ENCODE peak calls at places on chromosomes 5 and 9, in six cellular contexts. Q is CD4-positive, CD25-positive, alpha-beta regulatory T cell; V is tibial artery; J is CD4-positive, alpha-beta T cell; A is stomach; X is SJSA1. B is an unnamed sample.
A peak's percentile ranks its signal among the peaks of the same experiment; 100 is the strongest.

GRCh38 chr5:13946111-13946510 is 1.6 kb upstream of the DNAH5 start:
- DNase-seq in Q (no peak), V (no peak), J (no peak), A (no peak), X (no peak), B (no peak)

GRCh38 chr9:4193391-4193790 is 106.5 kb downstream of the GLIS3 start:
- DNase-seq in Q (no peak), V (no peak), J (no peak), A (no peak), X (no peak), B (no peak)

GRCh38 chr5:126446498-126447224 is 23.5 kb downstream of the GRAMD2B start:
- DNase-seq in Q (peak; percentile 16), V (no peak), J (no peak), A (no peak), X (peak; percentile 66), B (no peak)

GRCh38 chr5:94667937-94668336 is 49.5 kb downstream of the SLF1 start:
- DNase-seq in Q (no peak), V (no peak), J (no peak), A (no peak), X (no peak), B (no peak)

GRCh38 chr9:94097788-94098413 is 13.6 kb downstream of the PTPDC1 start:
- DNase-seq in Q (no peak), V (no peak), J (no peak), A (no peak), X (peak; percentile 76), B (no peak)

GRCh38 chr9:71609453-71609840 is 158.9 kb downstream of the CEMIP2 start:
- DNase-seq in Q (no peak), V (no peak), J (no peak), A (no peak), X (no peak), B (no peak)

GRCh38 chr5:151022511-151023018 is 2.2 kb downstream of the GPX3 start:
- DNase-seq in Q (no peak), V (peak; percentile 79), J (no peak), A (no peak), X (no peak), B (no peak)

GRCh38 chr5:132056610-132057497 is 3.6 kb upstream of the IL3 start:
- DNase-seq in Q (no peak), V (peak; percentile 4), J (peak; percentile 23), A (peak; percentile 20), X (peak; percentile 44), B (no peak)

GRCh38 chr9:134214766-134215394 is 50.5 kb upstream of the RNU6ATAC start:
- DNase-seq in Q (no peak), V (no peak), J (no peak), A (no peak), X (no peak), B (no peak)

GRCh38 chr9:18466101-18466500 is 7.9 kb upstream of the ADAMTSL1 start:
- DNase-seq in Q (no peak), V (no peak), J (no peak), A (no peak), X (no peak), B (no peak)

DNA sequence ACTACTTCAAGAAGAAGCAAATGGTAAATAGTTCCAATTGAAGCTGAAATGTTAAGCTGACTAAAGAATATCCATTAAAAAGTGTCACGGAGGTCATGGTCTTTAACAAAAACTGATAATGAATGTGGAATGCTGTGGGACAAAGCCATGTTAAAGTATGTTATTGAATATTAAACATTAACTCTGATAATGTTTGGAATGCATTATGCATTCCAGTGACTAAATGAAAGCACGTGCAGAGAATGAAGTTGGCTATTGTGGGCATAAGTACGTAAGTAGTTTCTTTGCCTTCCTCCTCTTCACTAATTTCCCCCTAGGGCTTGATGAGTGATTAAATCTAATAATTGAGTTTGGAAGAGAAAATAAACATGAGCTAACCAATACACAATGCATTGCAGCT is 640.3 kb upstream of the CDH10 start:
- DNase-seq in Q (no peak), V (no peak), J (no peak), A (no peak), X (no peak), B (no peak)
- H3K27ac ChIP-seq in Q (no peak overlapping the region), V (no peak overlapping the region), J (no peak overlapping the region), A (no peak overlapping the region), X (no peak overlapping the region), B (no peak overlapping the region)

DNA sequence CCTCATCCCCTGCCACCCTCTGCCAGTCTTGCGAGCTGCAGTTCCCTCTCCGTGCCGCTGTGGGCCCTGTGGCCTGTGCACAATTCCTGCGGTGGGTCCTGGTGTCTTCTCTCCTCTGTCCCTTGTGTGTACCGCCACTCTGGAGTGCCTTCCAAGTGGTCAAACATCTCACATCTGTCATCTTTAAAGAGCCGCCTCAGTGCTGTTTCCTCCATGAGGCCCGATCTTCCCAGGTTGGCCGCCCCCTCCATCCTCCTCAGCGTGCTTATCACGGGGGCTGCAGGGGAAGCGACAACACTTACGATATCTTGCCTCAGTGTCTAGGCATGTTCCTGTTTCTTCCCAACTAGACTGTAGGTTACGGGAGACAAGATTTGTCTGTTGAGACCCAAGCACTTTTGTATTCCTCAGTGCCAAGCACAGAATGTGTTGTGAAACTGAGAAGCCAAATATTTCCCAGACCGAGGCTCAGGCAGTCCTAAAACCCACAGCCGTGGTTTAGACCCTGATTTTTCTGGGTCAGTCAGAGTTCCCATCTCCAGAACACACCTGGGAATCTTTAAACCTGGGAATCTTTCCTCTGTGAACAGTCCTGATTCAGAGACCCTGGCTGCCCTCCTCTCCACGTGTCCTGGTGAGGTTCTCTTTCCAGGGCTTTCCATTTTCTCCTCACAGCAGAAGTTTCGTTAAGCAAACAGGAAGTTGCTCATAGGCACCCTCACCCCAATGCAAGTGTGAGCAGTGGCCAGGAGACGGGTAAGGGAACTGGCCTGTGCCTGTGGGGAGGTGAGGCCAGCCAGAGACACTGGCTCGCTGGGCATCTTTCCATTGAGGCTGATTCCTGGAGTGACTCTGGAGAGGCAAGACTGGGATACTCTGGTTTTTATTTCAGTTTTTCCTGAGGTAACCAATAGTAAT is 28.8 kb downstream of the SLC46A2 start:
- DNase-seq in Q (no peak), V (peak; percentile 58), J (no peak), A (no peak), X (no peak), B (no peak)
- H3K27ac ChIP-seq in Q (no peak overlapping the region), V (peak overlapping the region; percentile 17), J (no peak overlapping the region), A (peak overlapping the region; percentile 61), X (no peak overlapping the region), B (no peak overlapping the region)

GRCh38 chr5:149132474-149132873 is 8.8 kb upstream of the ABLIM3 start:
- DNase-seq in Q (no peak), V (no peak), J (no peak), A (no peak), X (no peak), B (no peak)
- H3K27ac ChIP-seq in Q (no peak overlapping the region), V (no peak overlapping the region), J (no peak overlapping the region), A (no peak overlapping the region), X (no peak overlapping the region), B (no peak overlapping the region)

DNA sequence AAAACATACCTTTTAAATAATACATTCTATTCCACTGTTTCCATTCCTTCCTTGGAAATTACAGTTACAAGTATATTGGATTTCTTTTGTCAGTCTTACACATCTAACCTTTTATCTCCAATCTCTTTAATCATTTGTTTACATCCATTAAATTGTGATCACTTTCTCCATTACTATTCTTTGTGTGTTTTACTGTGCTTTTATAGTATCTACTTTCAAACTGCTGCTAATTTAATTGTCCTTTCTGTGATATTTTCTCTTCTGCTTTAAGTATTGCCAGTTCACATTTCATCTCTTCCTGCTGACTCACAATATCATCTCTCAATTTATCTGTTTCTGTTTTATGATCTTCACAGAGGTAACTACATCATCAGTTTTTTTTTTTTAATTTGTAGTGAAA is 39.6 kb downstream of the AGTPBP1 start:
- DNase-seq in Q (no peak), V (no peak), J (no peak), A (no peak), X (no peak), B (no peak)
- H3K27ac ChIP-seq in Q (no peak overlapping the region), V (no peak overlapping the region), J (no peak overlapping the region), A (no peak overlapping the region), X (no peak overlapping the region), B (no peak overlapping the region)

DNA sequence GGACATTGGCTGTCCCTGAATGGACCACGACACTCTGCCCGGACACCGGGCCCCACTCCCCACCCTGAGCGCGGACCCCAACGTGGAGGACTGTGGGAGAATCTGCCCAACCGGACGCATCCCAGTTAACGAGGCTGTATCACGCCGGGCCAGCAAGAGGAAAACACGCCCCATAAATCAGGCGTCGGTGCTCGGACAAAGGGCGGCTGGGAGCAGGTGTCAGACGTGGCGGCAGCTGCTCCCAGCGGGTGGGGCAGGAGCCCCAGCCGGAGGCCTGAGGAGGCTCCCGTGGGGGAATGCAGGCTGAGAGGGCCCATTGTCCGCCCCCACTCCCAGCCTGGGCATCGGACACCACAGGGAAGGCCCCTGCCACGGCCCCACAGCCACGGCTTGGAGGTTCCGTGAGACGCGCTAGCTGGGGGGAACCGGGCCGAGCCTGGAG is 19.2 kb downstream of the NOTCH1 start:
- DNase-seq in Q (no peak), V (no peak), J (no peak), A (peak; percentile 57), X (no peak), B (no peak)
- H3K27ac ChIP-seq in Q (no peak overlapping the region), V (peak overlapping the region; percentile 74), J (no peak overlapping the region), A (peak overlapping the region; percentile 15), X (no peak overlapping the region), B (no peak overlapping the region)

GRCh38 chr5:6732634-6733410 is 19.6 kb downstream of the TENT4A start:
- DNase-seq in Q (no peak), V (no peak), J (no peak), A (no peak), X (peak; percentile 66), B (no peak)

GRCh38 chr5:6731465-6732237 is 18.4 kb downstream of the TENT4A start:
- DNase-seq in Q (no peak), V (no peak), J (no peak), A (no peak), X (no peak), B (no peak)

GRCh38 chr5:6734243-6734695 is 21.0 kb downstream of the TENT4A start:
- DNase-seq in Q (no peak), V (no peak), J (no peak), A (no peak), X (no peak), B (no peak)

GRCh38 chr5:6734781-6735180 is 21.5 kb downstream of the TENT4A start:
- DNase-seq in Q (no peak), V (no peak), J (no peak), A (no peak), X (no peak), B (no peak)

DNA sequence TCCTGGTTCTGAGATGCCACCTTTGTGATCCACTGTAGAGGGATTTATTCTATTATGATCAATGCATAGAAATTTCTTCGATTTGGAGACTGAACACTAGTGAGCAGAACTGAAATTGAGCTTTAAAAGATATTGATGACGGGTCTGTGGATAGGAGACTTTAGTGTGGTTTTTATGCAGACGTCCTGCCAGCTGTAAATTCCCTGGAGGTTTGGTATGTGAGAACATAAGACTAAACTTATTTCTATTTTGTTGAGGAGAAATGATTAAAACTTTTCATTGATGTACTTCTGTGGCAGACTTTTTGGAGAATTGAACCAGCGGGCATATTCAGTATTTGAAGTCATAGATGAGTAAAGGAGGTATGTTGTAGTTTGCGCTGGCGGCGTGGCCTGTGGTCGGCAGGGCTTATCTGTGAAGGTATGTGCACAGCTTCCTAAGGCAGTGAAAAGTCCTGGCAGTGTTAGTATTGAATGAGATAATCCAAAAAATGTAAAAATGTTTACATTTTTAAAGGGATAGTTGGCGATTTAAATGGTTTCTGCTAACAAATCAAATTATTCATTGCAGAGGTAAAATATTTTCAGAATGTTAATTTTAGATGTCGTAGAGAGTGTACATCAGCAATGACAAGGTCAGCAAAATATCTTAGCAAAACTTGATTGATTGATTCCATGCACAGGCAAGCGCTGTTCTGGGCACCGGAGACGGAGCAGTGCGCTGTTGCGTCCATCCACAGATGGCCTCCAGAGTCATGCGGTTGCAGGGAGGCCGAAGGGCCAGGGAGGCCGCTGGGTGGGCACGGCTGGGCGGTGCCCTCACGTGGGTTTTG is 20.4 kb downstream of the TENT4A start:
- DNase-seq in Q (no peak), V (no peak), J (no peak), A (no peak), X (no peak), B (no peak)
- H3K27ac ChIP-seq in Q (no peak overlapping the region), V (peak overlapping the region; percentile 66), J (no peak overlapping the region), A (peak overlapping the region; percentile 69), X (peak overlapping the region; percentile 50), B (no peak overlapping the region)

GRCh38 chr5:108830705-108831276 is 83.1 kb downstream of the FER start:
- DNase-seq in Q (no peak), V (no peak), J (no peak), A (no peak), X (no peak), B (no peak)
- H3K27ac ChIP-seq in Q (no peak overlapping the region), V (no peak overlapping the region), J (no peak overlapping the region), A (no peak overlapping the region), X (no peak overlapping the region), B (no peak overlapping the region)

B was measured in CD8-positive, alpha-beta T cell.